ENCODE peak calls at places on chromosomes 4 and X, in four cellular contexts. One of them, this sample, is unnamed.

GRCh38 chr4:108674356-108674977 is 24.1 kb downstream of the OSTC start:
- DNase-seq in neural progenitor cell: no peak
- DNase-seq in GM23338: no peak
- DNase-seq in OCI-LY7: no peak
- DNase-seq in this sample: no peak

GRCh38 chr4:31674313-31674947 is 954.3 kb downstream of the PCDH7 start:
- DNase-seq in neural progenitor cell: peak
- DNase-seq in GM23338: peak
- DNase-seq in OCI-LY7: peak
- DNase-seq in this sample: peak

GRCh38 chr4:97110506-97110905 is 1032.8 kb downstream of the STPG2 start:
- DNase-seq in neural progenitor cell: no peak
- DNase-seq in GM23338: no peak
- DNase-seq in OCI-LY7: no peak
- DNase-seq in this sample: no peak

GRCh38 chr4:88158360-88159136 is at the start of gene ABCG2:
- DNase-seq in neural progenitor cell: peak
- DNase-seq in GM23338: peak
- DNase-seq in OCI-LY7: no peak
- DNase-seq in this sample: peak

GRCh38 chr4:112361181-112361791 is 64.1 kb downstream of the ALPK1 start:
- DNase-seq in neural progenitor cell: peak
- DNase-seq in GM23338: peak
- DNase-seq in OCI-LY7: peak
- DNase-seq in this sample: no peak

GRCh38 chr4:147340547-147341225 is 140.2 kb upstream of the EDNRA start:
- DNase-seq in neural progenitor cell: peak
- DNase-seq in GM23338: peak
- DNase-seq in OCI-LY7: no peak
- DNase-seq in this sample: peak

GRCh38 chr4:78343682-78344081 is 207.9 kb upstream of the ANXA3 start:
- DNase-seq in neural progenitor cell: no peak
- DNase-seq in GM23338: no peak
- DNase-seq in OCI-LY7: no peak
- DNase-seq in this sample: peak

GRCh38 chrX:96372313-96373046 is 312.2 kb upstream of the DIAPH2 start:
- DNase-seq in neural progenitor cell: peak
- DNase-seq in GM23338: peak
- DNase-seq in OCI-LY7: peak
- DNase-seq in this sample: peak

GRCh38 chr4:87559090-87559837 is 30.1 kb upstream of the SPARCL1 start:
- DNase-seq in neural progenitor cell: peak
- DNase-seq in GM23338: peak
- DNase-seq in OCI-LY7: peak
- DNase-seq in this sample: peak

GRCh38 chrX:44428989-44429627 is 85.6 kb upstream of the EFHC2 start:
- DNase-seq in neural progenitor cell: no peak
- DNase-seq in GM23338: no peak
- DNase-seq in OCI-LY7: no peak
- DNase-seq in this sample: no peak

GRCh38 chr4:28557755-28558154 is 1697.1 kb downstream of the STIM2 start:
- DNase-seq in neural progenitor cell: no peak
- DNase-seq in GM23338: no peak
- DNase-seq in OCI-LY7: no peak
- DNase-seq in this sample: no peak

GRCh38 chr4:26568446-26568994 is 15.4 kb upstream of the TBC1D19 start:
- DNase-seq in neural progenitor cell: no peak
- DNase-seq in GM23338: no peak
- DNase-seq in OCI-LY7: no peak
- DNase-seq in this sample: no peak

DNA sequence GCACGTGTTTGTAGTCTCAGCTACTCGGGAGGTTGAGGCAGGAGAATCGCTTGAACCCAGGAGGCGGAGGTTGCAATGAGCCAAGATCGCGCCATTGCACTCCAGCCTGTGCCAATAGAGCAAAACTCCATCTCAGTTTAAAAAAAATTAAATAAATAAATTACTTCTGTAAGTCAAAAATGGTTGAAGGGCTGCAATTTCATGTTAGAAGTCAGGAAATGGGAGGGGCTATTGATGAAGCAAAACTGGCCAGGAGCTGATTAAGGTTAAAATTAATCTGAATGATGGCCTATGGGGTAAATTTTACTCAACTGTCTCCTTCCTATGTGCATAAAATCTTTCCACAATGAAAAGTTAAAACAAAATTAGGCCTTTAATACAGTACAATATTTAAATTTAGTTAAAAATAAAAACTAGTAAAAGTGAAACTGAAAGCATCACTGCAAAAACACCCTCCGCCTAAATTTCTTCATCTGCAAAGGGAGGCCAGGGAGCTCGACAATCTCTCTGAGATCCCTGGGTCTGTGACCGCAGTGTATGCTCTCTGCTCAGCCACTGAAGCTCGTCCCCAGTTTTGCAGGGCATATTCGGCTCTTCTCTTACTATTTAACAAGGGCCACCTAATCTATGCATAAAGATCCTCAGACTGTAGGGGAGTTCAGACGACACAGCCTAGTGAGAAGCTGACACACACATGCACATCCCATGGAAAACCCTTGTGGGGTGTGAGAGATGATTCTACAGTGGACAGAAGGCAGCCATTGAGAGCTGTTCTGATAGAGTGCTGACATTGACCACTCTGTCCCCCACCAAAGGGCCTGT is 57.2 kb downstream of the IRF2 start:
- DNase-seq in neural progenitor cell: no peak
- DNase-seq in GM23338: no peak
- DNase-seq in OCI-LY7: peak
- DNase-seq in this sample: no peak
- H3K4me3 ChIP-seq in neural progenitor cell: no peak
- H3K4me3 ChIP-seq in GM23338: no peak
- H3K4me3 ChIP-seq in OCI-LY7: peak
- H3K4me3 ChIP-seq in this sample: no peak

GRCh38 chr4:149291463-149291862 is 524.2 kb downstream of the IQCM start:
- DNase-seq in neural progenitor cell: no peak
- DNase-seq in GM23338: no peak
- DNase-seq in OCI-LY7: no peak
- DNase-seq in this sample: no peak
- TF ChIP-seq EZH2phosphoT487 in neural progenitor cell: no peak
- TF ChIP-seq EZH2phosphoT487 in GM23338: no peak
- TF ChIP-seq EZH2phosphoT487 in OCI-LY7: no peak
- TF ChIP-seq EZH2phosphoT487 in this sample: no peak

GRCh38 chr4:169267070-169267469 is 3.7 kb downstream of the SH3RF1 start:
- DNase-seq in neural progenitor cell: no peak
- DNase-seq in GM23338: peak
- DNase-seq in OCI-LY7: no peak
- DNase-seq in this sample: no peak
- H3K4me3 ChIP-seq in neural progenitor cell: peak
- H3K4me3 ChIP-seq in GM23338: peak
- H3K4me3 ChIP-seq in OCI-LY7: no peak
- H3K4me3 ChIP-seq in this sample: peak

GRCh38 chr4:186780291-186781031 is 56.8 kb upstream of the FAT1 start:
- DNase-seq in neural progenitor cell: no peak
- DNase-seq in GM23338: no peak
- DNase-seq in OCI-LY7: no peak
- DNase-seq in this sample: no peak

GRCh38 chr4:186775867-186776266 is 52.2 kb upstream of the FAT1 start:
- DNase-seq in neural progenitor cell: no peak
- DNase-seq in GM23338: no peak
- DNase-seq in OCI-LY7: no peak
- DNase-seq in this sample: no peak

GRCh38 chr4:186781032-186781917 is 57.6 kb upstream of the FAT1 start:
- DNase-seq in neural progenitor cell: no peak
- DNase-seq in GM23338: no peak
- DNase-seq in OCI-LY7: no peak
- DNase-seq in this sample: no peak

GRCh38 chr4:186782302-186782701 is 58.6 kb upstream of the FAT1 start:
- DNase-seq in neural progenitor cell: no peak
- DNase-seq in GM23338: no peak
- DNase-seq in OCI-LY7: no peak
- DNase-seq in this sample: no peak

GRCh38 chr4:186778134-186778533 is 54.5 kb upstream of the FAT1 start:
- DNase-seq in neural progenitor cell: no peak
- DNase-seq in GM23338: peak
- DNase-seq in OCI-LY7: no peak
- DNase-seq in this sample: no peak
- TF ChIP-seq EZH2phosphoT487 in neural progenitor cell: no peak
- TF ChIP-seq EZH2phosphoT487 in GM23338: no peak
- TF ChIP-seq EZH2phosphoT487 in OCI-LY7: no peak
- TF ChIP-seq EZH2phosphoT487 in this sample: no peak

This sample was measured in SK-N-SH.